ENCODE peak calls at places on chromosomes 4 and X, in nine cellular contexts. W, T, X, Z, S, U, I, E and G are unnamed samples.

GRCh38 chr4:111943796-111944203 is 201.5 kb upstream of the FAM241A start:
- DNase-seq in I (no peak), S (peak; percentile 58), X (peak; percentile 9), T (peak; percentile 35), E (peak; percentile 55), W (no peak), U (no peak), Z (peak; percentile 9), G (peak; percentile 11)

GRCh38 chr4:24730256-24731001 is 64.9 kb upstream of the SOD3 start:
- DNase-seq in I (peak; percentile 54), T (peak; percentile 7), S (no peak), X (peak; percentile 73), E (no peak), W (no peak), Z (no peak), U (peak; percentile 91), G (no peak)

GRCh38 chr4:40933272-40934053 is 183.7 kb downstream of the NSUN7 start:
- DNase-seq in U (peak; percentile 63), W (no peak), E (no peak), X (peak; percentile 80), I (no peak), S (peak; percentile 71), T (peak; percentile 68), Z (peak; percentile 6), G (no peak)

GRCh38 chr4:185358514-185359433 is 37.0 kb downstream of the LRP2BP start:
- DNase-seq in S (no peak), Z (peak; percentile 29), E (no peak), W (no peak), T (peak; percentile 77), I (no peak), U (no peak), X (peak; percentile 92), G (no peak)

GRCh38 chr4:85740431-85740861 is 265.5 kb downstream of the ARHGAP24 start:
- DNase-seq in I (no peak), T (peak; percentile 57), X (peak; percentile 39), Z (no peak), S (no peak), E (no peak), W (no peak), U (no peak), G (no peak)

GRCh38 chr4:173501592-173502150 is 28.4 kb downstream of the HAND2 start:
- DNase-seq in X (no peak), I (no peak), U (no peak), T (no peak), Z (no peak), E (no peak), W (no peak), S (no peak), G (no peak)

GRCh38 chr4:10083331-10083769 is 33.2 kb downstream of the WDR1 start:
- DNase-seq in X (no peak), S (no peak), T (no peak), I (no peak), E (no peak), W (no peak), U (peak; percentile 38), Z (no peak), G (no peak)

GRCh38 chrX:13023526-13024469 is 20.6 kb downstream of the FAM9C start:
- DNase-seq in U (no peak), I (no peak), S (no peak), Z (no peak), T (no peak), E (no peak), W (no peak), X (no peak), G (no peak)

GRCh38 chr4:118760092-118760491 is 74.9 kb downstream of the METTL14 start:
- DNase-seq in W (no peak), X (no peak), U (no peak), I (no peak), E (peak; percentile 21), Z (no peak), T (no peak), S (no peak), G (no peak)

GRCh38 chrX:24219320-24219719 is 69.8 kb downstream of the ZFX start:
- DNase-seq in U (no peak), I (no peak), T (peak; percentile 17), Z (no peak), W (no peak), E (peak; percentile 53), S (peak; percentile 33), X (no peak), G (no peak)

GRCh38 chr4:184403384-184403781 is 71.0 kb downstream of the IRF2 start:
- DNase-seq in I (no peak), S (no peak), X (peak; percentile 28), W (no peak), Z (no peak), T (peak; percentile 36), E (no peak), U (no peak), G (no peak)

GRCh38 chr4:156685308-156685707 is 286.3 kb downstream of the PDGFC start:
- DNase-seq in I (no peak), E (no peak), W (no peak), S (no peak), X (peak; percentile 82), T (peak; percentile 24), Z (no peak), U (no peak), G (no peak)

GRCh38 chrX:56790778-56791177 is 61.7 kb downstream of the NBDY start:
- DNase-seq in U (no peak), S (no peak), I (no peak), Z (no peak), W (no peak), E (no peak), X (no peak), T (no peak), G (no peak)

GRCh38 chr4:84866295-84866694 is 100.2 kb downstream of the WDFY3 start:
- DNase-seq in E (no peak), Z (no peak), U (no peak), I (no peak), W (no peak), X (no peak), S (no peak), T (no peak), G (no peak)

DNA sequence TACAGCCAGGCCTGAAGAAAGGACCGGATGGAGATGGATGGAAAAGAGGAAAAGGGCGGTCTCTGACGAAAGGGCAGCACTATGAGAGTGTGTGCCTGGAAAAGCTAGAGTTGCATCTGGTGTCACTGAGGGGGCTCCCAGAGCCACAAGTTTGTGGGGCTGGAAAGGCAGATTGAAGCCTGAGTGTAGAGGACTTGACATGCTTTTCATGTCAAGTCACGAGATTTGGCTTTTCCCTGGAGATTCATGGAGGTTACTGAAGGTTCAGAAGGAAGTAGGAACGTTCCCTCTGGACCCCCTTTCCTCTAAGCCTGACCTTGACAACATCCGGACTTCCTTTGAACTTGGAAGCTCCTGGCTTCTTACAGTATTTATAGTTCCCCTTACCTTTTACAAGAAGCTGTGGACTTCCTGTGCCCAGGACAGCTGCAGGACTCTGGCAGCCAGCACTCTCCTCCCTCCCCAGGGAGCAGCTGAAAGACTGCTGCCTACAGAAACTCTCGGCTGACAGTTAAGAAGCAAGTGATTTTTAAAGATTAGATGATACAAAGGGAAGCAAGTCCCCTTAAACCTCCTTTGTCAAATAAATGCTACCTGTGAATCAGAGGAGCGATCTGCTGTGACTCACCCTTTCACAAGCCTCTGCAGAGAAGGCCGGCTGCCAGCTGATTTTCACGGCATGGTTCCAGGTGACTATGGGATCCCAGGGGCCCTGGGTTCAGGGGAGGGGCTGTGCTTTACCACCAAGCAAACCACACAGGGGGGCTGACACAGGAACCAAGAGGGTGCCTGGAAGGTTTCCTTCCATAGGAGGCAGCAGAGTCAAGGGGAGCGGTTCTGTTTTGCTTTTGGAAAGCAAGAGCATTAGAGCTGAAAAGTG is 72.9 kb upstream of the STIM2 start:
- DNase-seq in U (peak; percentile 78), T (peak; percentile 84), X (peak; percentile 85), I (peak; percentile 69), W (no peak), Z (no peak), E (peak; percentile 9), S (peak; percentile 92), G (peak; percentile 71)
- H3K4me3 ChIP-seq in U (peak overlapping the region; percentile 45), T (no peak overlapping the region), X (no peak overlapping the region), I (peak overlapping the region; percentile 1), W (no peak overlapping the region), Z (no peak overlapping the region), E (no peak overlapping the region), S (peak overlapping the region; percentile 7), G (no peak overlapping the region)

DNA sequence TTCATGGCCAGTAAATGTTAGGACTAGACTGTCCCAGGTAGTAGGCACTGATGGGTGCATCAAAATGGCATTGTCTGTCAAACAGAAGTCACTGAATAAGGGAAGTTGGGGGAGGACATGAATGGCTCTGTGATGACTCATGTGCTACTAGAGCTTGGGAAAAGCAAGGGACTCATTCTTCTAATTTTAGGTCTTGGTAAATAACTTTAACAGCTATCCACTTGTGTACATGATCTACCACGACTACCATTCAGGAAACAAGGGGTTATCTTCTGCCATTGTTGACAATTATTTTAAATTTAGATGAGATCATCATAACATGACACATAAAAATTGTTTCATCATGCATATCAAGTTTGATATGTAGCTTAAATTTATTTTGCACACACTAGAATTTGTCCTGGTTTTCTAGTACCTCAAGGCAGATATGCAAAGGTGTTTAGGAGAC is 6.3 kb downstream of the AREG start:
- DNase-seq in W (no peak), X (peak; percentile 70), T (peak; percentile 88), U (no peak), S (peak; percentile 63), E (no peak), I (no peak), Z (no peak), G (no peak)
- H3K4me3 ChIP-seq in W (no peak overlapping the region), X (no peak overlapping the region), T (no peak overlapping the region), U (no peak overlapping the region), S (no peak overlapping the region), E (no peak overlapping the region), I (no peak overlapping the region), Z (no peak overlapping the region), G (no peak overlapping the region)

GRCh38 chrX:3699841-3700381 is 13.5 kb downstream of the PRKX start:
- DNase-seq in Z (no peak), X (no peak), E (peak; percentile 35), U (no peak), S (peak; percentile 33), I (no peak), T (peak; percentile 21), W (no peak), G (peak; percentile 68)
- H3K4me3 ChIP-seq in Z (no peak overlapping the region), X (peak overlapping the region; percentile 16), E (peak overlapping the region; percentile 60), U (peak overlapping the region; percentile 40), S (peak overlapping the region; percentile 60), I (peak overlapping the region; percentile 39), T (peak overlapping the region; percentile 8), W (peak overlapping the region; percentile 52), G (peak overlapping the region; percentile 44)

DNA sequence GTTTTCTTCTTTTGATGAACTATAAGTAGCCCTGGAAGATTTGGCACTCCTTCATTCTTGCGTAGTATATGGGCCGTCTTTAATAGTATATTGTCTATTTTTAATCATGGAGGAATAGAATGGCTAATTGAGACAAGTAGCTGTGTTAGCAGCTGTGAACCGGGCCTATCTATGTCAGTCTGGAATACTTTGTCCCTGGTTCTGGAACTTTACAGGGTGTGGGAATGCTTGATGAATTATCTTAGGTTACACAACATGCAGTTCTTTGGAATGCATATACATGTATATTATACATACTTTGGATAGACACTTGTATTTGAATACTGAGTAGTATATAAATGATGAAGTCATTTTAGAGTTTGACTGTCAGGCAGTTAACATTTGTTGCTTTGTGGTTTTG is 37.3 kb downstream of the PDLIM5 start:
- DNase-seq in Z (peak; percentile 27), E (no peak), I (no peak), T (no peak), S (no peak), U (no peak), X (no peak), W (no peak), G (no peak)
- H3K4me3 ChIP-seq in Z (no peak overlapping the region), E (no peak overlapping the region), I (no peak overlapping the region), T (no peak overlapping the region), S (no peak overlapping the region), U (peak overlapping the region; percentile 2), X (no peak overlapping the region), W (no peak overlapping the region), G (no peak overlapping the region)

GRCh38 chr4:6272863-6273660 is 3.4 kb downstream of the WFS1 start:
- DNase-seq in I (peak; percentile 31), X (peak; percentile 90), T (peak; percentile 80), E (no peak), Z (peak; percentile 98), S (no peak), W (no peak), U (peak; percentile 48), G (no peak)
- H3K4me3 ChIP-seq in I (no peak overlapping the region), X (no peak overlapping the region), T (no peak overlapping the region), E (no peak overlapping the region), Z (no peak overlapping the region), S (no peak overlapping the region), W (no peak overlapping the region), U (no peak overlapping the region), G (no peak overlapping the region)